ENCODE peak calls at places on chromosome 6, in seven cellular contexts. A, D, U, H, R, T and I are unnamed samples.

GRCh38 chr6:134602123-134602522 is 284.2 kb upstream of the SGK1 start:
- DNase-seq in D (no peak), T (no peak), A (no peak), H (peak), R (no peak), U (no peak), I (no peak)

GRCh38 chr6:166615059-166615770 is 11.8 kb downstream of the RPS6KA2 start:
- DNase-seq in T (no peak), D (no peak), H (no peak), A (no peak), U (no peak), R (no peak), I (no peak)

GRCh38 chr6:10847684-10848083 is 9.3 kb upstream of the MAK start:
- DNase-seq in A (no peak), U (no peak), D (no peak), H (peak), R (no peak), T (no peak), I (no peak)

GRCh38 chr6:7188492-7188891 is 80.7 kb downstream of the RREB1 start:
- DNase-seq in U (no peak), H (no peak), T (no peak), A (no peak), R (no peak), D (no peak), I (no peak)

GRCh38 chr6:42104095-42104806 is 38.2 kb downstream of the C6orf132 start:
- DNase-seq in U (peak), T (peak), A (no peak), R (no peak), D (no peak), H (no peak), I (no peak)

GRCh38 chr6:2754396-2754795 is 3.7 kb upstream of the MYLK4 start:
- DNase-seq in U (no peak), R (no peak), D (no peak), T (no peak), H (no peak), A (no peak), I (no peak)

GRCh38 chr6:82589509-82590206 is 226.0 kb downstream of the TPBG start:
- DNase-seq in T (no peak), A (peak), R (peak), D (peak), H (peak), U (peak), I (no peak)

GRCh38 chr6:37493047-37493995 is 6.4 kb downstream of the CCDC167 start:
- DNase-seq in H (no peak), U (no peak), D (no peak), A (no peak), T (no peak), R (no peak), I (no peak)

GRCh38 chr6:169868458-169868857 is 117.0 kb downstream of the ERMARD start:
- DNase-seq in A (no peak), D (no peak), U (no peak), T (no peak), H (no peak), R (no peak), I (no peak)